ENCODE peak calls at places on chromosomes 2 and 18, in four cellular contexts. One of them, this sample, is unnamed.

GRCh38 chr18:31711365-31712035 is 27.1 kb upstream of the B4GALT6 start:
- DNase-seq in tibial artery: no peak
- DNase-seq in activated CD8-positive, alpha-beta T cell treated with anti-CD3 and anti-CD28 coated beads for 36 hours: no peak
- DNase-seq in GM12865: no peak
- DNase-seq in this sample: no peak

GRCh38 chr18:65175681-65176080 is 575.1 kb upstream of the CDH7 start:
- DNase-seq in activated CD8-positive, alpha-beta T cell treated with anti-CD3 and anti-CD28 coated beads for 36 hours: no peak
- DNase-seq in GM12865: no peak
- DNase-seq in tibial artery: no peak
- DNase-seq in this sample: no peak

GRCh38 chr2:228039752-228040534 is 141.5 kb downstream of the SPHKAP start:
- DNase-seq in activated CD8-positive, alpha-beta T cell treated with anti-CD3 and anti-CD28 coated beads for 36 hours: no peak
- DNase-seq in tibial artery: no peak
- DNase-seq in GM12865: peak
- DNase-seq in this sample: peak

GRCh38 chr2:236164201-236164982 is 3.8 kb downstream of the GBX2 start:
- DNase-seq in tibial artery: no peak
- DNase-seq in GM12865: no peak
- DNase-seq in activated CD8-positive, alpha-beta T cell treated with anti-CD3 and anti-CD28 coated beads for 36 hours: no peak
- DNase-seq in this sample: peak

GRCh38 chr18:55416791-55417190 is 171.2 kb downstream of the TCF4 start:
- DNase-seq in tibial artery: no peak
- DNase-seq in GM12865: no peak
- DNase-seq in activated CD8-positive, alpha-beta T cell treated with anti-CD3 and anti-CD28 coated beads for 36 hours: no peak
- DNase-seq in this sample: no peak

GRCh38 chr2:195559431-195559914 is 97.6 kb upstream of the SLC39A10 start:
- DNase-seq in GM12865: peak
- DNase-seq in activated CD8-positive, alpha-beta T cell treated with anti-CD3 and anti-CD28 coated beads for 36 hours: peak
- DNase-seq in tibial artery: no peak
- DNase-seq in this sample: peak

GRCh38 chr2:42076357-42076921 is 28.6 kb downstream of the PKDCC start:
- DNase-seq in GM12865: no peak
- DNase-seq in activated CD8-positive, alpha-beta T cell treated with anti-CD3 and anti-CD28 coated beads for 36 hours: no peak
- DNase-seq in tibial artery: no peak
- DNase-seq in this sample: no peak

GRCh38 chr2:19365126-19365525 is 6.7 kb upstream of the OSR1 start:
- DNase-seq in tibial artery: no peak
- DNase-seq in GM12865: no peak
- DNase-seq in activated CD8-positive, alpha-beta T cell treated with anti-CD3 and anti-CD28 coated beads for 36 hours: no peak
- DNase-seq in this sample: no peak

GRCh38 chr2:95267458-95268207 is 6.6 kb upstream of the PROM2 start:
- DNase-seq in tibial artery: no peak
- DNase-seq in GM12865: no peak
- DNase-seq in activated CD8-positive, alpha-beta T cell treated with anti-CD3 and anti-CD28 coated beads for 36 hours: no peak
- DNase-seq in this sample: no peak

GRCh38 chr2:217949448-217949847 is 53.3 kb downstream of the TNS1 start:
- DNase-seq in tibial artery: no peak
- DNase-seq in GM12865: no peak
- DNase-seq in activated CD8-positive, alpha-beta T cell treated with anti-CD3 and anti-CD28 coated beads for 36 hours: no peak
- DNase-seq in this sample: no peak

GRCh38 chr18:57668021-57668420 is 46.4 kb upstream of the NARS1 start:
- DNase-seq in GM12865: no peak
- DNase-seq in tibial artery: no peak
- DNase-seq in activated CD8-positive, alpha-beta T cell treated with anti-CD3 and anti-CD28 coated beads for 36 hours: no peak
- DNase-seq in this sample: no peak

GRCh38 chr2:25453199-25453903 is 111.6 kb upstream of the DNMT3A start:
- DNase-seq in activated CD8-positive, alpha-beta T cell treated with anti-CD3 and anti-CD28 coated beads for 36 hours: peak
- DNase-seq in GM12865: peak
- DNase-seq in tibial artery: no peak
- DNase-seq in this sample: peak

GRCh38 chr18:54030434-54030833 is 194.0 kb downstream of the MBD2 start:
- DNase-seq in GM12865: no peak
- DNase-seq in tibial artery: no peak
- DNase-seq in activated CD8-positive, alpha-beta T cell treated with anti-CD3 and anti-CD28 coated beads for 36 hours: no peak
- DNase-seq in this sample: no peak

GRCh38 chr2:109242654-109243331 is 113.8 kb downstream of the SH3RF3 start:
- DNase-seq in activated CD8-positive, alpha-beta T cell treated with anti-CD3 and anti-CD28 coated beads for 36 hours: no peak
- DNase-seq in GM12865: no peak
- DNase-seq in tibial artery: peak
- DNase-seq in this sample: no peak

GRCh38 chr2:157662401-157662800 is 33.7 kb upstream of the ACVR1C start:
- DNase-seq in GM12865: no peak
- DNase-seq in activated CD8-positive, alpha-beta T cell treated with anti-CD3 and anti-CD28 coated beads for 36 hours: no peak
- DNase-seq in tibial artery: no peak
- DNase-seq in this sample: no peak

GRCh38 chr2:159617651-159618050 is 1.3 kb upstream of the BAZ2B start:
- DNase-seq in tibial artery: no peak
- DNase-seq in activated CD8-positive, alpha-beta T cell treated with anti-CD3 and anti-CD28 coated beads for 36 hours: no peak
- DNase-seq in GM12865: no peak
- DNase-seq in this sample: no peak

GRCh38 chr2:219448776-219449476 is 14.3 kb downstream of the SPEG start:
- DNase-seq in tibial artery: no peak
- DNase-seq in GM12865: no peak
- DNase-seq in activated CD8-positive, alpha-beta T cell treated with anti-CD3 and anti-CD28 coated beads for 36 hours: peak
- DNase-seq in this sample: no peak
- TF ChIP-seq CTCF in tibial artery: no peak
- TF ChIP-seq CTCF in GM12865: no peak
- TF ChIP-seq CTCF in activated CD8-positive, alpha-beta T cell treated with anti-CD3 and anti-CD28 coated beads for 36 hours: peak
- TF ChIP-seq CTCF in this sample: no peak

DNA sequence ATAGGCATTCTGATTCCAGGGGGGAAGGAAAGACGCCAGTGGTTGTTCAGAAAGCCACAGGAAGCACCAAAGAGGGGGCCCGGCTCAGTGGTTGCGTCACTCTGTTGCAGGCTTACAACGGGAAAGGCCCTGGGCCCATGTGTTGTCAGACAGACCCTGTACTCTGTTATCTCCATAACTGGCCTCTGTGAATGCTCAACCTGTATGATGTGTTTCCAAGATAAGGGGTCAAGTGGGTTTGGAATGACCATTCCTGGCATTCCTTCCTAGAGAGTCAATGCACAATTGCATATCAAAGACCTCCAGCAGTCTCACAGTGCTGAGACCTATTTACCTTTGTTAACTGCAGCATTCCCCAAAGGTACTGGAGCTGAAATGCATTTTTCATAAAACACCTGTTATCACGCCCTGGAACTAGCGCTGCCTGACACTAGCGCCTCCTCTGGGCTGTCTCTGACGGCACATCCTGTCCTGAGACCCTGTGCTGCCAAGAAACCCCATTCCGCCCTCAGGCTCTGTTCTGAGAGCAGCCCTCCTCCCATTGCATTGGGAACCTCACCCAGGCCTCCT is 13.2 kb upstream of the LRRFIP1 start:
- DNase-seq in GM12865: no peak
- DNase-seq in activated CD8-positive, alpha-beta T cell treated with anti-CD3 and anti-CD28 coated beads for 36 hours: peak
- DNase-seq in tibial artery: no peak
- DNase-seq in this sample: no peak
- TF ChIP-seq CTCF in GM12865: peak
- TF ChIP-seq CTCF in activated CD8-positive, alpha-beta T cell treated with anti-CD3 and anti-CD28 coated beads for 36 hours: no peak
- TF ChIP-seq CTCF in tibial artery: no peak
- TF ChIP-seq CTCF in this sample: no peak

GRCh38 chr2:20674974-20675679 is 8.2 kb downstream of the GDF7 start:
- DNase-seq in tibial artery: peak
- DNase-seq in GM12865: no peak
- DNase-seq in activated CD8-positive, alpha-beta T cell treated with anti-CD3 and anti-CD28 coated beads for 36 hours: no peak
- DNase-seq in this sample: peak

GRCh38 chr2:20676353-20677215 is 9.6 kb downstream of the GDF7 start:
- DNase-seq in activated CD8-positive, alpha-beta T cell treated with anti-CD3 and anti-CD28 coated beads for 36 hours: no peak
- DNase-seq in GM12865: peak
- DNase-seq in tibial artery: no peak
- DNase-seq in this sample: peak

GRCh38 chr2:20675701-20676352 is 8.9 kb downstream of the GDF7 start:
- DNase-seq in activated CD8-positive, alpha-beta T cell treated with anti-CD3 and anti-CD28 coated beads for 36 hours: peak
- DNase-seq in tibial artery: no peak
- DNase-seq in GM12865: peak
- DNase-seq in this sample: peak

GRCh38 chr2:20678751-20679150 is 11.8 kb downstream of the GDF7 start:
- DNase-seq in GM12865: no peak
- DNase-seq in activated CD8-positive, alpha-beta T cell treated with anti-CD3 and anti-CD28 coated beads for 36 hours: no peak
- DNase-seq in tibial artery: no peak
- DNase-seq in this sample: no peak

DNA sequence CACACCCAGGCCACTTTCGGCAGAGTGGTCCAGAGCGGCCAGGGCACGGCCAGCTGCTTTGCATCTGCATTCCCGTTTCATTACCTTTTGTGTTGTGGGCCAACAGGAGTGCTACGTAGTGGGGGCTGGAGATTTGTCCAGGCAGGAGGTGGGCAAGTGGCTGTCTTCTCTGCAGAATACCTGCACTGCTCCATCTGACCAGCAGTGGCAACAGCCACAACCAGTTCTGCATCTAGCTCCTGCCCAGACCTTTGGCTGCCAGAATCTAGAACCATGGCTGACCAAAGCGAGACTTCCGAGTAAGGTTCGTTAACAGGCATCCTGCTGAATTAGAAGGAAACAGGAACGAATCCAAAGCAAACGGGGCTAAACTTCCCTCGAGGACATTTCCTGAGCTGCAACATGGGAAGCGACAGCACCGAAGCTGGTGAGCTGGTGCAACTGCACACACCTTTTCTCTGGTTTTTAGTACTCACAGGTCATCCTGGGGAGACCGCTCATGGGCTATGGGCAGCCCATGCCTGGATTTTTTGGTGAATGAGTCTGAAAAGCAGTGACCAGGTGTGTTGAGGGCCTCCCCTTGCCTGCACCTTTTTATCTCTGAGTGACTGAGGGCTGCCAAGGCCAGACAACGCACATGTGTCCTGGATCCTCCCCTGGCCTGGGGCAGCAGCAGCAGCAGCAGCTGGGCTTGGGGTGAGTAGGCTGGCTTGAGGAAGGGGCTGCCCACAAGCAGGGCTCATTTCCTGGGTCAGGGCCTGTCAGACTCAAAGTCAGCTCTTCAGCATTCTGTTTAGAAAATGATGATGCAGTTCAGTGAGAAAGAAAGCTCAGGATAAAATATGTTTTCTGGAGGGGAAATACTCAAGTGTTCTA is 10.6 kb downstream of the GDF7 start:
- DNase-seq in tibial artery: no peak
- DNase-seq in GM12865: peak
- DNase-seq in activated CD8-positive, alpha-beta T cell treated with anti-CD3 and anti-CD28 coated beads for 36 hours: no peak
- DNase-seq in this sample: peak
- TF ChIP-seq CTCF in tibial artery: no peak
- TF ChIP-seq CTCF in GM12865: peak
- TF ChIP-seq CTCF in activated CD8-positive, alpha-beta T cell treated with anti-CD3 and anti-CD28 coated beads for 36 hours: no peak
- TF ChIP-seq CTCF in this sample: peak

GRCh38 chr2:172674968-172675303 is 60.7 kb upstream of the RAPGEF4 start:
- DNase-seq in tibial artery: no peak
- DNase-seq in activated CD8-positive, alpha-beta T cell treated with anti-CD3 and anti-CD28 coated beads for 36 hours: no peak
- DNase-seq in GM12865: no peak
- DNase-seq in this sample: no peak
- TF ChIP-seq CTCF in tibial artery: no peak
- TF ChIP-seq CTCF in activated CD8-positive, alpha-beta T cell treated with anti-CD3 and anti-CD28 coated beads for 36 hours: no peak
- TF ChIP-seq CTCF in GM12865: no peak
- TF ChIP-seq CTCF in this sample: no peak

This sample was measured in GM13977.